ENCODE peak calls at places on chromosomes 6 and 20, in nine cellular contexts. I is Panc1; L is dorsolateral prefrontal cortex; N is right lobe of liver; E is A549; Q is CD4-positive, CD25-positive, alpha-beta regulatory T cell; W is thoracic aorta; Z is CD4-positive, alpha-beta T cell; G is left ventricle myocardium inferior. D is an unnamed sample.

GRCh38 chr6:12911387-12911960 is 194.9 kb downstream of the PHACTR1 start:
- DNase-seq in Q (peak), I (no peak), W (no peak), L (no peak), N (no peak), E (peak), G (no peak), Z (no peak), D (no peak)

GRCh38 chr6:138487122-138487604 is 12.1 kb downstream of the NHSL1 start:
- DNase-seq in W (no peak), E (no peak), L (no peak), Z (no peak), Q (no peak), N (no peak), I (no peak), G (no peak), D (no peak)

GRCh38 chr6:27332692-27333641 is 20.9 kb upstream of the POM121L2 start:
- DNase-seq in I (peak), N (no peak), E (peak), Q (peak), G (no peak), L (no peak), Z (peak), W (no peak), D (no peak)

GRCh38 chr6:69866351-69867074 is at the start of gene COL19A1:
- DNase-seq in Z (peak), G (peak), W (no peak), E (no peak), Q (peak), I (no peak), L (no peak), N (peak), D (no peak)

GRCh38 chr20:62918137-62918536 is 8.2 kb downstream of the DIDO1 start:
- DNase-seq in Q (peak), W (no peak), Z (no peak), L (no peak), E (no peak), N (no peak), I (no peak), G (no peak), D (no peak)

GRCh38 chr6:31814677-31815024 is 432 bp downstream of the HSPA1L start:
- DNase-seq in I (peak), Q (peak), W (peak), E (peak), G (peak), Z (peak), N (peak), L (peak), D (peak)

GRCh38 chr6:33201147-33201545 is 479 bp downstream of the SLC39A7 start:
- DNase-seq in W (no peak), E (no peak), I (no peak), G (no peak), L (no peak), Z (no peak), N (no peak), Q (no peak), D (no peak)

GRCh38 chr6:89503641-89504040 is 70.7 kb downstream of the ANKRD6 start:
- DNase-seq in W (no peak), Z (no peak), Q (no peak), I (no peak), L (no peak), N (no peak), G (no peak), E (no peak), D (no peak)

GRCh38 chr6:49634080-49634810 is 2.4 kb downstream of the RHAG start:
- DNase-seq in I (no peak), W (no peak), L (no peak), G (no peak), N (no peak), E (no peak), Z (no peak), Q (no peak), D (no peak)

DNA sequence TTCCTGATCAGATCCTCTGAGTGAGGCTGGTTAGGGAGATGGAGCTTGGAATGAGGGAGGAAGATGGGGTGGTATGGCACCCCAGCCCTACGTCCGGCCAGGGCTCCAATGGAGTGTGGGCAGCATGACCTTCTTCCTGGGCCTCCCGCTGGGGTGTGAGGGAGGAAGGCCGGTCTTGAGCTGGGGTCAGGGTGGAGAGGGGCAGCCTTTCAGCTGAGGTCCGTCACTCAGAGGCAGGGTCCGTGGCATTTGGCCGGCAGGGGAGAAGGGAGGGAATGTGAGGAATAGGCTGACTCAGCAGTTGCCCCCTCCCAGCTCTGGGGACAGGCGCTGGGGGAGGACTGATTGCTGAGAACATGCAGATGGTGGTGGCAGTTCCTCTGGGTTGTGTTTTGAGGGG is 25.5 kb upstream of the VEGFA start:
- DNase-seq in N (no peak), Q (no peak), I (no peak), G (no peak), L (no peak), W (no peak), E (no peak), Z (no peak), D (no peak)
- H3K27ac ChIP-seq in N (no peak), Q (no peak), I (no peak), G (no peak), L (no peak), W (no peak), E (no peak), Z (no peak), D (no peak)

GRCh38 chr6:106739387-106739786 is 110.0 kb downstream of the QRSL1 start:
- DNase-seq in G (peak), I (no peak), W (peak), Z (no peak), L (peak), Q (no peak), N (peak), E (peak), D (peak)
- H3K27ac ChIP-seq in G (peak), I (no peak), W (peak), Z (no peak), L (no peak), Q (no peak), N (peak), E (peak), D (peak)

GRCh38 chr6:156782691-156783320 is 5.6 kb downstream of the ARID1B start:
- DNase-seq in W (no peak), E (no peak), L (no peak), Z (no peak), G (no peak), N (no peak), Q (no peak), I (no peak), D (no peak)
- H3K27ac ChIP-seq in W (peak), E (no peak), L (peak), Z (peak), G (peak), N (peak), Q (peak), I (peak), D (peak)

GRCh38 chr6:163122365-163122764 is 292.2 kb upstream of the QKI start:
- DNase-seq in I (no peak), W (no peak), N (no peak), G (no peak), Z (no peak), L (no peak), E (no peak), Q (no peak), D (no peak)
- H3K27ac ChIP-seq in I (no peak), W (no peak), N (no peak), G (no peak), Z (no peak), L (no peak), E (no peak), Q (no peak), D (no peak)

DNA sequence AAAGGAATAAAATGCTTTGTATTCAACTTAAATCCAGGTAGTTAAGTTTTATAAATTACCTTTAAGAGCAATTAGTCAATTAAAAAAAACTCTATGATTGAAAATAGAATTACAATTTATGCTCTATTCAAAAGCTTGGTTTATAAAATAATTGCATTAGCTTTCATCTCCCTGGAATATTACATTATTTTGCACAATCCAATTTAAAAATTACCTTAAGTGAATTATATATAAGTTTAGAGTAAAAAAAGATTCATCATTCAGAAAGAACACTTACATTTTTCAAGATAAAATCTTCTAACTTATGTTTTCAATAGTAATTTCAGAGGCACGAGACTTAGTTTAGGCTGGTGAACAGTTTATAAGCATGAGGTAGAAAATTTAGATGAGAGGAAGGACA is 14.9 kb downstream of the SSR1 start:
- DNase-seq in N (no peak), I (no peak), G (no peak), E (no peak), Q (no peak), W (no peak), Z (no peak), L (no peak), D (no peak)
- H3K27ac ChIP-seq in N (no peak), I (no peak), G (no peak), E (no peak), Q (no peak), W (no peak), Z (no peak), L (no peak), D (no peak)

GRCh38 chr6:43725643-43726580 is 38.3 kb upstream of the MRPS18A start:
- DNase-seq in L (no peak), G (no peak), N (no peak), Z (no peak), Q (no peak), W (no peak), E (no peak), I (no peak), D (no peak)
- H3K27ac ChIP-seq in L (no peak), G (no peak), N (no peak), Z (no peak), Q (no peak), W (no peak), E (peak), I (no peak), D (peak)

DNA sequence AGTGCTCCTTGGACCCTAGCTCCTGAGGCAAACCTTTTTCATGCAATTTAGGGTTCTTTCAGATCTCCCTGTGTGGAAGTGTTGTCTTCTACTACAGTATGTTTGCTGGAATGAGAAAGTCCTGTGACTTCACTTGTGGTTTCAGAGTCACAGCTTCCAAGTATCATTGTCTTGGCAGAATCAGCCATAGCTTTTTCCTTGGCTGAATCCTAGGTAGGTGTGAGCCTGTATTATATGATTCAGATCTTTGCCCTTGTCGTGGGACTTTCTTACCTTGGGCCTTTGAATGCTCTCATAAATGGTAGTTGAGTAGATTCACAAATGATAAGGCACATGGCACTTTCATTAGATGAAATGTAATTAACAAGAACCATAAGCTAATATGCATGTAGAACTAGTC is 16.5 kb downstream of the CARMIL1 start:
- DNase-seq in L (no peak), Z (no peak), G (no peak), I (no peak), Q (no peak), E (no peak), W (no peak), N (no peak), D (no peak)
- H3K27ac ChIP-seq in L (no peak), Z (no peak), G (peak), I (no peak), Q (no peak), E (no peak), W (peak), N (no peak), D (no peak)

GRCh38 chr6:6006428-6007310 is at the start of gene NRN1:
- DNase-seq in N (no peak), I (no peak), Q (no peak), L (peak), E (no peak), G (no peak), W (no peak), Z (no peak), D (no peak)

GRCh38 chr6:6008648-6009421 is 2.1 kb upstream of the NRN1 start:
- DNase-seq in N (peak), I (no peak), W (no peak), G (peak), Q (peak), E (peak), L (peak), Z (no peak), D (no peak)

GRCh38 chr6:6008114-6008647 is 1.5 kb upstream of the NRN1 start:
- DNase-seq in G (no peak), Z (no peak), Q (no peak), W (no peak), I (no peak), L (no peak), N (no peak), E (no peak), D (no peak)

GRCh38 chr6:6005467-6006427 is 978 bp downstream of the NRN1 start:
- DNase-seq in G (no peak), Z (no peak), W (no peak), N (no peak), I (no peak), E (no peak), L (no peak), Q (no peak), D (no peak)

DNA sequence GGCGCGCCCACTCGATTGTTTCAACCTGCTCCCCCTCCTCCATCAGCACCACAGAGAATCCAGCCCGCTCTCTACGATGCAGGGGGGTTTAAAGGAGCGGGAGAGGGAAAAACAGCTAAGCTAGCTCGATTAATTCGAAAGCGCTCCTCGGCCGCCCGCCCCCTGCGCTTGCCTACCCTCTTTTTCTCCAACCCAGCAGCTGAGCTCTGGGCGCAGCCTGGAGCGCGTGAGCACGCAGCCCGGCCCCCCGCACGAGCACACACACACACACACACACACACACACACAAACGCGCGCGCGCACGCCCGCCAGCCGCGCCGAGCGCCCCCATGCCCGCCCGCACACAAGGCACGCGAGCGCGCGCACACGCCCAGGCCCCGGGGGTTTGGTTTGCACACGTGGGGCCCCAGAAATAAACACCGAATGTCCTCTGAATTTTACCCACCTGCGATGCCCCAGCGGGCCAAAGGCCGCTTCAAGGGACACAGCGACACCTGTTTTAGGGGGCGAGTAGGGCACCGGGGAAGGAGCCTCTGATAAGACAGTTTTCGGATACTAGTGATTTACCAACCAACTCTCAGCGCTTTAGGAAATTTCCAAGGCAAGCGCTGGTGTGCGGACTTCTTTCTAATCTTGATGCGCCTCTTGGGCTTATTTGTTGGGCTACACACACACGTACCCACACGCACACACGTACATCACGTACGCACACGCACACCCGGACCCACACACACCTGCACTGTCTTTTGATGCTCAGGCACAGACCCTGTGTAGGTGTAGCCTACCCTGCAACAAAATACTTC is 787 bp upstream of the NRN1 start:
- DNase-seq in G (no peak), E (peak), W (no peak), Z (no peak), Q (peak), N (no peak), L (peak), I (no peak), D (no peak)
- H3K27ac ChIP-seq in G (peak), E (no peak), W (no peak), Z (no peak), Q (no peak), N (peak), L (peak), I (no peak), D (no peak)

D was measured in epithelial cell of prostate.